ENCODE peak calls at places on chromosomes 7 and 10, in ten cellular contexts. E is suprapubic skin, P is stomach, G is sigmoid colon, K is transverse colon, N is spleen, L is HL-60, C is K562, X is endothelial cell of umbilical vein, H is HepG2. I is an unnamed sample.

GRCh38 chr10:79241990-79242619 is 105.2 kb upstream of the PPIF start:
- DNase-seq in X (peak), C (peak), N (peak), L (peak), H (no peak), K (peak), G (peak), E (peak), P (peak), I (peak)

GRCh38 chr7:73602721-73603651 is 21.3 kb downstream of the MLXIPL start:
- DNase-seq in P (no peak), E (no peak), K (no peak), L (no peak), C (no peak), N (no peak), H (no peak), X (no peak), G (no peak), I (no peak)

GRCh38 chr10:48447356-48448215 is 141.1 kb downstream of the MAPK8 start:
- DNase-seq in N (peak), L (no peak), E (no peak), P (peak), G (no peak), C (no peak), X (no peak), H (no peak), K (no peak), I (peak)

GRCh38 chr10:34954142-34954541 is 136.0 kb downstream of the CUL2 start:
- DNase-seq in L (no peak), C (no peak), N (no peak), G (no peak), K (peak), H (no peak), E (peak), P (peak), X (no peak), I (peak)

GRCh38 chr10:71860243-71861029 is 9.4 kb upstream of the PSAP start:
- DNase-seq in P (peak), L (peak), E (peak), C (peak), N (peak), K (peak), G (peak), H (peak), X (peak), I (peak)

GRCh38 chr10:128031216-128031615 is 95.0 kb downstream of the MKI67 start:
- DNase-seq in C (no peak), G (peak), K (no peak), E (peak), X (no peak), H (no peak), P (no peak), N (peak), L (no peak), I (no peak)

GRCh38 chr7:18177815-18178660 is 150.4 kb upstream of the PRPS1L1 start:
- DNase-seq in H (peak), E (no peak), X (no peak), C (peak), G (no peak), K (no peak), N (peak), L (peak), P (peak), I (no peak)

GRCh38 chr10:47048533-47048905 is 137.3 kb downstream of the PTPN20 start:
- DNase-seq in C (no peak), L (peak), K (no peak), H (no peak), G (no peak), N (peak), P (peak), X (no peak), E (no peak), I (no peak)

GRCh38 chr7:155513543-155514285 is 32.6 kb downstream of the CNPY1 start:
- DNase-seq in P (no peak), L (no peak), E (no peak), N (no peak), G (no peak), H (no peak), X (no peak), C (no peak), K (no peak), I (no peak)

GRCh38 chr7:79598351-79598750 is 144.9 kb upstream of the MAGI2 start:
- DNase-seq in N (no peak), X (no peak), C (no peak), P (no peak), E (no peak), H (no peak), G (no peak), L (no peak), K (no peak), I (no peak)

DNA sequence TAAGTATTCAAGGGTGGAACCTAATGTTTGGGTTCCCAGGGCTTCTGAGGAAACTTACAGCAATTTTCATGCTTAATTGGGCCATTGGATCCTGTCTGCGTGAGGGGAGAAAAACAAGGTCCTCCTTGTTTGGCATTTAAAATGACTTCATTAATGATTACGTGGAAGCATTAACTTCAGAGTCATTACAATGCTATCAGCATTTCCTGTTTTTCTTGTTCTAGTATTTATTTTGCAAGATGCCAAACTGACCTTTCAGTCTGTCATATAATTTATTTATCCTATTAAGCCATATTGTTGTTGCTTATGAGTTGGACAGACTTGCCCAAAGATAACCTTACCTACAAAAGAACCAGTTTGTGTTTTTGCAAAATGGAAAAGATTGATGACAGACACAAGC is 324.1 kb upstream of the LRRN3 start:
- DNase-seq in X (peak), P (no peak), N (no peak), G (no peak), K (no peak), L (no peak), H (no peak), E (no peak), C (no peak), I (no peak)
- TF ChIP-seq POLR2AphosphoS5 in X (no peak), P (no peak), N (no peak), G (no peak), K (no peak), L (no peak), H (no peak), E (no peak), C (no peak), I (no peak)

GRCh38 chr10:89476150-89476549 is 59.2 kb downstream of the SLC16A12 start:
- DNase-seq in C (no peak), H (no peak), P (no peak), K (no peak), E (no peak), G (no peak), L (no peak), X (no peak), N (no peak), I (no peak)
- H3K4me3 ChIP-seq in C (no peak), H (peak), P (no peak), K (no peak), E (no peak), G (no peak), L (no peak), X (no peak), N (no peak), I (no peak)

DNA sequence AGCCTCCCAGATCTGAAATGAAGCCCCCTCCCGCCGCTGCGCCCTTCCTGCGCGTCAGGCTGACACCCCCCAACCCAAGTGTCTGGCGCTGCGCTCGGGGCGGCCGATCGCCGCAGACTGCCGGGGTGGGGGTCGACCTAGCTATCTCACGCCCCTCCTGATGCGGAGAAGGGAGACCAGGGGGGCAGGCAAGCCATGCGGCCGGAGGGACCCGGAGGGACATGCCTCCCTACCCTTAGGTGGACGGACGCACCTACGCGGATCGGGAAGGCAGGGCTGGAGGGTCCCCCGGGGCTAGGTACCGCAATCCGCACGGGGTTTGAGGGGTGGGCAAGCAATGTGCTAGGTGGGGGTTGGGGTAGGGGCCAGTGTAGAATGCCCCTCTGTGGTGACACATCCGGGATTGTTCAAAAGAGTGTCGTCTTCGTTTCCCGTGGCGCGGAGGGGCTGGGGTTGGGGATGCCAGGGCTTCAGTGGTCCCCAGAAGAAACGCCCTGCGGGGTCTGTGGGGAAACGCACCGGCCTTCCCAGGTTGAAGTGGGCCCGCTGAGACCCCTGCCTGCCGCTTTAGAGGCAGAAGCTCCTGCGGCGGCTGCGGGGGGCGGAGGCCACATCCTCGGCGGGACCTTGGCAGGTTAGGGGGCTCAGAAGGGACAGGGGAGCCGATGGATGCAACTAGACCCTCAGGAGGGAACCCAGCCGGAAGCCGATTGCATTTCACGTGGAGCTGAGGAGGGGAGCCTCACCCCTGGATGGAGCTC is 913 bp downstream of the ADCYAP1R1 start:
- DNase-seq in H (no peak), X (no peak), L (no peak), G (no peak), E (no peak), K (no peak), N (no peak), P (no peak), C (no peak), I (no peak)
- TF ChIP-seq POLR2AphosphoS5 in H (no peak), X (no peak), L (no peak), G (no peak), E (no peak), K (no peak), N (no peak), P (no peak), C (no peak), I (no peak)

GRCh38 chr10:26214538-26215461 is 1.8 kb upstream of the GAD2 start:
- DNase-seq in G (no peak), C (no peak), E (no peak), K (no peak), N (no peak), P (no peak), H (no peak), L (no peak), X (no peak), I (no peak)

GRCh38 chr10:26213157-26213780 is 3.3 kb upstream of the GAD2 start:
- DNase-seq in H (no peak), E (no peak), K (no peak), X (no peak), C (no peak), L (no peak), P (no peak), G (no peak), N (no peak), I (no peak)

GRCh38 chr10:26214004-26214403 is 2.6 kb upstream of the GAD2 start:
- DNase-seq in K (no peak), X (no peak), N (no peak), E (no peak), C (no peak), L (no peak), G (no peak), P (no peak), H (no peak), I (no peak)

GRCh38 chr10:26211781-26212444 is 4.7 kb upstream of the GAD2 start:
- DNase-seq in N (no peak), X (no peak), K (no peak), H (no peak), P (no peak), E (no peak), L (no peak), C (no peak), G (no peak), I (no peak)

DNA sequence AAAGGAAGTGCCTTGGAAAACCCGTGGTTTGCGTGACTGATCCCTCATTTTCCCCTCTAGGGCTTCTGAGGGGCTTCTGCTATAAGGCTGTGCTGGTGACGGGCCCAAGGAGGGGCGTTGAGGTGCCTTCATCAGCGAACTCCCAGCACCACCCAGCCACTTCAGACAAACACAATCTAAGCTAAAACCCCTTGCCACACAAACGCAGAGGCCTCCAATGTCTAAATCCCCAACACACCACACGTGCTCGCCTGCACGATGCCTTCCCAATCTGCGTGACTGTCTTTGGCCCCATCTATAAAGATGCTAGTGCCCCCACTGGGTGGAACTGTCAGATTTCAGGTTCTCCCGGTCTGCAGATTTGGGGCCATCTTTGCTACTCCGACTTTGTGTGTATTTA is 4.1 kb upstream of the GAD2 start:
- DNase-seq in G (no peak), H (no peak), L (no peak), C (no peak), E (no peak), X (no peak), P (no peak), N (no peak), K (no peak), I (no peak)
- H3K4me3 ChIP-seq in G (no peak), H (no peak), L (no peak), C (no peak), E (no peak), X (no peak), P (no peak), N (no peak), K (no peak), I (no peak)

GRCh38 chr10:29843143-29843542 is 208.4 kb upstream of the SVIL start:
- DNase-seq in L (no peak), G (peak), K (no peak), X (no peak), C (no peak), P (no peak), E (no peak), N (no peak), H (no peak), I (no peak)
- TF ChIP-seq POLR2AphosphoS5 in L (no peak), G (peak), K (peak), X (no peak), C (no peak), P (no peak), E (no peak), N (no peak), H (no peak), I (no peak)

GRCh38 chr10:84160663-84161362 is 12.8 kb upstream of the GPR15LG start:
- DNase-seq in E (no peak), X (no peak), K (no peak), P (no peak), N (no peak), L (no peak), C (no peak), G (no peak), H (no peak), I (no peak)
- H3K4me3 ChIP-seq in E (no peak), X (no peak), K (no peak), P (no peak), N (no peak), L (no peak), C (no peak), G (no peak), H (no peak), I (no peak)

DNA sequence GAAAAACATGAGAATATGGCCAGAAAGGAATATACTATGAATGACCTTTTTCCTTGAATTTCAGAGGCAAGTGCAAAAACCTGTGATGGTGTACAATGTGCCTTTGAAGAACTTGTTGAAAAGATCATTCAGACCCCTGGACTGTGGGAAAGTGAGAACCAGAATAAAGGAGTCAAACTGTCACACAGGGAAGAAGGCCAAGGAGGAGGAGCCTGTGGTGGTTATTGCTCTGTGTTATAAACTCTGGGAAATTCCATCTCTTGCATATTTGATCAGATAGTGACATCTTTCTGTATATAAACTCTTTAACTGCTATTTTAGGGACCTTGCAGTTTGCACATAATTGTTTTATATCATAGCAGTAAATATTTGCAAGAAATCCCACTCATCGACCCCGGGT is 33.7 kb downstream of the RAB18 start:
- DNase-seq in C (no peak), X (no peak), K (no peak), E (no peak), N (no peak), L (no peak), H (no peak), P (no peak), G (no peak), I (no peak)
- TF ChIP-seq POLR2AphosphoS5 in C (no peak), X (no peak), K (no peak), E (no peak), N (no peak), L (no peak), H (no peak), P (no peak), G (no peak), I (no peak)

GRCh38 chr10:100182281-100182680 is 3.5 kb downstream of the ERLIN1 start:
- DNase-seq in H (no peak), L (peak), P (no peak), K (no peak), E (no peak), G (no peak), N (no peak), X (no peak), C (no peak), I (no peak)
- H3K4me3 ChIP-seq in H (no peak), L (peak), P (no peak), K (no peak), E (no peak), G (no peak), N (no peak), X (no peak), C (no peak), I (no peak)

GRCh38 chr7:130875265-130875741 is 141.3 kb upstream of the KLF14 start:
- DNase-seq in L (peak), X (peak), N (peak), E (no peak), K (peak), G (no peak), P (peak), C (peak), H (peak), I (no peak)
- TF ChIP-seq POLR2AphosphoS5 in L (peak), X (no peak), N (peak), E (no peak), K (no peak), G (no peak), P (no peak), C (no peak), H (no peak), I (no peak)

I was measured in breast epithelium.